ENCODE peak calls at places on chromosome 9, in four cellular contexts. One of them, this sample, is unnamed.

GRCh38 chr9:77257275-77257674 is 79.9 kb downstream of the VPS13A start:
- DNase-seq in trophoblast cell: no peak
- DNase-seq in H1: no peak
- DNase-seq in neuronal stem cell: no peak
- DNase-seq in this sample: no peak

GRCh38 chr9:110081395-110081794 is 126.6 kb downstream of the C9orf152 start:
- DNase-seq in neuronal stem cell: no peak
- DNase-seq in trophoblast cell: no peak
- DNase-seq in H1: no peak
- DNase-seq in this sample: peak

GRCh38 chr9:106921341-106921899 is 58.5 kb downstream of the ZNF462 start:
- DNase-seq in trophoblast cell: peak
- DNase-seq in neuronal stem cell: peak
- DNase-seq in H1: no peak
- DNase-seq in this sample: peak

GRCh38 chr9:98085955-98086354 is 29.4 kb downstream of the NANS start:
- DNase-seq in neuronal stem cell: peak
- DNase-seq in H1: peak
- DNase-seq in trophoblast cell: peak
- DNase-seq in this sample: no peak

GRCh38 chr9:69857828-69858227 is 37.2 kb downstream of the CFAP95 start:
- DNase-seq in neuronal stem cell: no peak
- DNase-seq in trophoblast cell: no peak
- DNase-seq in H1: no peak
- DNase-seq in this sample: no peak

GRCh38 chr9:110753734-110754231 is 85.2 kb downstream of the MUSK start:
- DNase-seq in neuronal stem cell: no peak
- DNase-seq in H1: no peak
- DNase-seq in trophoblast cell: no peak
- DNase-seq in this sample: peak

GRCh38 chr9:18863821-18864220 is 169.2 kb downstream of the SAXO1 start:
- DNase-seq in neuronal stem cell: no peak
- DNase-seq in H1: no peak
- DNase-seq in trophoblast cell: no peak
- DNase-seq in this sample: no peak

GRCh38 chr9:107170801-107171200 is 112.3 kb upstream of the RAD23B start:
- DNase-seq in trophoblast cell: no peak
- DNase-seq in H1: no peak
- DNase-seq in neuronal stem cell: no peak
- DNase-seq in this sample: no peak

GRCh38 chr9:37988041-37988440 is 81.0 kb downstream of the SHB start:
- DNase-seq in neuronal stem cell: no peak
- DNase-seq in H1: no peak
- DNase-seq in trophoblast cell: no peak
- DNase-seq in this sample: no peak

GRCh38 chr9:113568481-113569321 is 105.2 kb downstream of the RGS3 start:
- DNase-seq in neuronal stem cell: no peak
- DNase-seq in trophoblast cell: no peak
- DNase-seq in H1: no peak
- DNase-seq in this sample: peak

GRCh38 chr9:123929870-123930831 is at the start of gene DENND1A:
- DNase-seq in neuronal stem cell: peak
- DNase-seq in trophoblast cell: peak
- DNase-seq in H1: no peak
- DNase-seq in this sample: peak
- H2BK12ac ChIP-seq in neuronal stem cell: no peak
- H2BK12ac ChIP-seq in trophoblast cell: no peak
- H2BK12ac ChIP-seq in H1: no peak
- H2BK12ac ChIP-seq in this sample: peak

DNA sequence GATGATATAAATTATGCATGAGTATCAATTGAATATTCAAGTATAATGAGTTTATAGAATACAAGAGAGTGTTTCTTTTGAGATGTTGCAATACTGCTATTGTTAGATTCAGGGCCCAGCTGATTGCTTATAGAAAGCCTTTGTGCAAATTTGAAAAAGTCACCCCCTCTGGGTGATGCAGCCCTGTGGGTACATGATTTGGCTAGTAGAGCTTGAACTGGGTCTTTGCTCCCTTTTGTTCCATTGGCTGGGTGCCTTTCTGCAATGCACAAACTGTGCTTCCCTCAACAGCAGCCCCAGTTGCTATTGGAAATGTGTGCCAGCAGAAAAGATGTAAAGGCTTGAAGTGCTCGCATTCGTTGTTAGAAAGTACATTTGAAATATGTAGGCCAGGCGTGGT is 61.8 kb upstream of the CEMIP2 start:
- DNase-seq in H1: no peak
- DNase-seq in trophoblast cell: no peak
- DNase-seq in neuronal stem cell: no peak
- DNase-seq in this sample: no peak
- H3K4me3 ChIP-seq in H1: no peak
- H3K4me3 ChIP-seq in trophoblast cell: no peak
- H3K4me3 ChIP-seq in neuronal stem cell: no peak
- H3K4me3 ChIP-seq in this sample: no peak

GRCh38 chr9:94632736-94633135 is 6.6 kb downstream of the FBP1 start:
- DNase-seq in H1: no peak
- DNase-seq in trophoblast cell: no peak
- DNase-seq in neuronal stem cell: no peak
- DNase-seq in this sample: no peak
- H2AFZ ChIP-seq in H1: no peak
- H2AFZ ChIP-seq in trophoblast cell: no peak
- H2AFZ ChIP-seq in neuronal stem cell: no peak
- H2AFZ ChIP-seq in this sample: no peak

DNA sequence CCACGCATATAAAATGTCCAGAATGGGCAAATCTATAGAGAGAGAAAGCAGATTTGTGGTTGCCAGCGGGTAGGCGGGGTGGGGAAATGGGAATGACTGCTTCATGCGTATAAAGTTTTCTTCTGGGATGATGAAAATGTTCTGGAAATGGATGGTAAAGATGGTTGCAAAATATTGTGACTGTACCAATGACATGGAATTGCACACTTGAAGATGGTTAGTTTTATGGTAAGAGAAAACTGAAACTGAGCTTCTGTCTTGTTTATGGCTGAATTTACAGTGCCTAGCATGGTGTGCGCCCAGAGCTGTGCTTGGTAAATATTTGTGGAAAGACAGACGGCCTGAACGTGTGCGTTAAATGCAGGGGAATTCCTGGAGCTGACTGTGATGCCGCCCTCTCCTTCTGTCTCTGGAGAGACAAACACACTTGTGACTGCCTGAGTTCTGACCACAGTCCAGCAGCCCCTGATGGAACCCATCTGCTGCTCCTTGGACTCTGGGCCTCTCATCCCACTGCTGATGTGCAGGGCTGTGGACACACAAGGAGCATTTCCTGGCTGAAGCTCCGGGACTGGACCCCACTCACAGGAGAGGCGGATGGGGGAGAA is 8.6 kb upstream of the PTGES start:
- DNase-seq in H1: no peak
- DNase-seq in neuronal stem cell: no peak
- DNase-seq in trophoblast cell: peak
- DNase-seq in this sample: peak
- H2BK12ac ChIP-seq in H1: no peak
- H2BK12ac ChIP-seq in neuronal stem cell: no peak
- H2BK12ac ChIP-seq in trophoblast cell: no peak
- H2BK12ac ChIP-seq in this sample: peak

GRCh38 chr9:93010056-93010455 is 48.4 kb upstream of the SUSD3 start:
- DNase-seq in H1: no peak
- DNase-seq in neuronal stem cell: no peak
- DNase-seq in trophoblast cell: no peak
- DNase-seq in this sample: no peak
- H3K4me3 ChIP-seq in H1: no peak
- H3K4me3 ChIP-seq in neuronal stem cell: no peak
- H3K4me3 ChIP-seq in trophoblast cell: no peak
- H3K4me3 ChIP-seq in this sample: no peak

GRCh38 chr9:127921592-127922120 is 4.8 kb upstream of the ST6GALNAC4 start:
- DNase-seq in neuronal stem cell: no peak
- DNase-seq in H1: no peak
- DNase-seq in trophoblast cell: peak
- DNase-seq in this sample: peak
- H2AFZ ChIP-seq in neuronal stem cell: no peak
- H2AFZ ChIP-seq in H1: no peak
- H2AFZ ChIP-seq in trophoblast cell: no peak
- H2AFZ ChIP-seq in this sample: no peak

DNA sequence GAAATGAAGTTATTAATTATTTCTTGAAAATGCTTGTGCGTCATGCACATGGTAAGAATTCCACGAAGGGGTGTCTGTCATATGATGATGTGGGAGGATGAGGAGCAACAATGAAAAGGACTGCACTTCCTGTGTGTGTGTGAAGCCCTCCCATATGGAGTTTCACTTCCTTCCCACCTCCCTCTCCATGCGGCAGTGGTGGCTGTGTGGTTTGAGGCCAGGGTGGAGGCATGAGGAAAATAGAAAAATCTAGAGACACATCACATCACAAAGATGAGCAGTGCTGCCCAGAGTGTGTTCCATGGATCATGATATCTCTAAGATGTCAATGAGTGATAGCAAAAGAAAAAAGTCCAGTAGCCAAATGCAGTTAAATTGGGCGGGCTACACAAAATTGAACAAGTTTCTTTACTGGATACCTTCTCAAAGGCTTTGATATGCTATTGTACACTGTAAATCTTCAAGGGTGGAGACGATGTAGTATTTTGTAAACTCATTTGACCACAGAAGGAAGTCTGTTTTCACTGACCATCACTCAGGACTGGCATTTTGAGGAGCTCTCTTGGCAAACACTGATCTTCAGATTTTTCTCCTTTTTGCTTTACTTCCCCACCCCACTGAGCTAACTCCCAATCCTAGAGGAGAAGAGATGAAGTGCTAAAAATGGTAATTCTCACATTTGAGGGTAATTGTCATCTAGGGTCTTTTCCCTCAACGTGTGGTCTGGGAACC is 55.7 kb upstream of the EQTN start:
- DNase-seq in H1: no peak
- DNase-seq in neuronal stem cell: no peak
- DNase-seq in trophoblast cell: no peak
- DNase-seq in this sample: no peak
- H2BK12ac ChIP-seq in H1: no peak
- H2BK12ac ChIP-seq in neuronal stem cell: no peak
- H2BK12ac ChIP-seq in trophoblast cell: no peak
- H2BK12ac ChIP-seq in this sample: no peak

DNA sequence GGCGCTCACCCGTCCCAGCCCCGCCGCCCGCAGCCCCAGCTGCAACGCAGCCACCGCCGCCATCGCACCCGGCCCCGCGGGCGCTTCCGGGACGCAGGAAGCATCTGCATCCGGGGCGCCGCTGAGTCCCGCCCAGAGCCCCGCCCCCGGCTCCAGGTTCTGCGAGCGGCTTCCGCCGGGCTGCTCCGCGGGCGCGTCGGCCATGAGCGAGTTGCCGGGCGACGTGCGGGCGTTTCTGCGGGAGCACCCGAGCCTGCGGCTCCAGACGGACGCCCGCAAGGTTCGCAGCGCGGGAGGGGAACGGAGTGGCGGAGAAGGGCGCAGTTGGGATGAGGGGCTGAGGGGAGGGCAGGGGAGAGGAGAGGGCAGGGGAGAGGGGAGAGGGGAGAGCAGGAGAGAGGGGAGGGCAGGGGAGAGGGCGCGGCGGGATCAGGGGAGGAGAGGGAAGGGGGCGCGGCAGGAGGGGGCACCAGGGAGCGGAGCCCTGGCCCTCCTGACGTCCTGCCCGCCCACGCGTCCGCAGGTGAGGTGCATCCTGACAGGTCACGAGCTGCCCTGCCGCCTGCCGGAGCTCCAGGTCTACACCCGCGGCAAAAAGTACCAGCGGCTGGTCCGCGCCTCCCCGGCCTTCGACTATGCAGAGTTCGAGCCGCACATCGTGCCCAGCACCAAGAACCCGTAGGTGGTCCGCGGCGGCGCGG is at the start of the genes SURF1 and SURF2:
- DNase-seq in H1: no peak
- DNase-seq in trophoblast cell: peak
- DNase-seq in neuronal stem cell: peak
- DNase-seq in this sample: peak
- H3K4me3 ChIP-seq in H1: peak
- H3K4me3 ChIP-seq in trophoblast cell: peak
- H3K4me3 ChIP-seq in neuronal stem cell: peak
- H3K4me3 ChIP-seq in this sample: peak